ENCODE peak calls at places on chromosome 21, in eight cellular contexts. One of them, this sample, is unnamed.

GRCh38 chr21:33022828-33023573 is 2.7 kb upstream of the OLIG2 start:
- DNase-seq in lower leg skin: no peak
- DNase-seq in NB4: no peak
- DNase-seq in CD8-positive, alpha-beta T cell: no peak
- DNase-seq in astrocyte of the cerebellum: no peak
- DNase-seq in SK-N-SH: peak
- DNase-seq in fibroblast of lung: no peak
- DNase-seq in left ventricle myocardium inferior: no peak
- DNase-seq in this sample: peak

GRCh38 chr21:46413365-46413696 is 45.4 kb upstream of the DIP2A start:
- DNase-seq in lower leg skin: no peak
- DNase-seq in NB4: no peak
- DNase-seq in CD8-positive, alpha-beta T cell: no peak
- DNase-seq in astrocyte of the cerebellum: no peak
- DNase-seq in SK-N-SH: no peak
- DNase-seq in fibroblast of lung: no peak
- DNase-seq in left ventricle myocardium inferior: no peak
- DNase-seq in this sample: no peak

GRCh38 chr21:26966978-26967913 is at the start of gene ADAMTS5:
- DNase-seq in lower leg skin: peak
- DNase-seq in NB4: peak
- DNase-seq in CD8-positive, alpha-beta T cell: no peak
- DNase-seq in astrocyte of the cerebellum: no peak
- DNase-seq in SK-N-SH: peak
- DNase-seq in fibroblast of lung: peak
- DNase-seq in left ventricle myocardium inferior: peak
- DNase-seq in this sample: peak

GRCh38 chr21:37710555-37711293 is 205.5 kb downstream of the KCNJ6 start:
- DNase-seq in lower leg skin: no peak
- DNase-seq in NB4: no peak
- DNase-seq in CD8-positive, alpha-beta T cell: no peak
- DNase-seq in astrocyte of the cerebellum: no peak
- DNase-seq in SK-N-SH: peak
- DNase-seq in fibroblast of lung: no peak
- DNase-seq in left ventricle myocardium inferior: no peak
- DNase-seq in this sample: peak

GRCh38 chr21:42806489-42807140 is 72.7 kb downstream of the WDR4 start:
- DNase-seq in lower leg skin: no peak
- DNase-seq in NB4: no peak
- DNase-seq in CD8-positive, alpha-beta T cell: no peak
- DNase-seq in astrocyte of the cerebellum: no peak
- DNase-seq in SK-N-SH: no peak
- DNase-seq in fibroblast of lung: no peak
- DNase-seq in left ventricle myocardium inferior: no peak
- DNase-seq in this sample: no peak

GRCh38 chr21:29295066-29295650 is 3.6 kb upstream of the BACH1 start:
- DNase-seq in lower leg skin: no peak
- DNase-seq in NB4: no peak
- DNase-seq in CD8-positive, alpha-beta T cell: no peak
- DNase-seq in astrocyte of the cerebellum: no peak
- DNase-seq in SK-N-SH: no peak
- DNase-seq in fibroblast of lung: no peak
- DNase-seq in left ventricle myocardium inferior: no peak
- DNase-seq in this sample: no peak

GRCh38 chr21:31866077-31866511 is 6.7 kb upstream of the HUNK start:
- DNase-seq in lower leg skin: peak
- DNase-seq in NB4: peak
- DNase-seq in CD8-positive, alpha-beta T cell: peak
- DNase-seq in astrocyte of the cerebellum: peak
- DNase-seq in SK-N-SH: peak
- DNase-seq in fibroblast of lung: peak
- DNase-seq in left ventricle myocardium inferior: peak
- DNase-seq in this sample: peak

GRCh38 chr21:39406065-39406464 is 39.5 kb downstream of the LCA5L start:
- DNase-seq in lower leg skin: no peak
- DNase-seq in NB4: no peak
- DNase-seq in CD8-positive, alpha-beta T cell: no peak
- DNase-seq in astrocyte of the cerebellum: no peak
- DNase-seq in SK-N-SH: no peak
- DNase-seq in fibroblast of lung: no peak
- DNase-seq in left ventricle myocardium inferior: no peak
- DNase-seq in this sample: no peak

GRCh38 chr21:34020005-34020847 is 53.2 kb upstream of the MRPS6 start:
- DNase-seq in lower leg skin: no peak
- DNase-seq in NB4: peak
- DNase-seq in CD8-positive, alpha-beta T cell: no peak
- DNase-seq in astrocyte of the cerebellum: no peak
- DNase-seq in SK-N-SH: no peak
- DNase-seq in fibroblast of lung: peak
- DNase-seq in left ventricle myocardium inferior: no peak
- DNase-seq in this sample: no peak

DNA sequence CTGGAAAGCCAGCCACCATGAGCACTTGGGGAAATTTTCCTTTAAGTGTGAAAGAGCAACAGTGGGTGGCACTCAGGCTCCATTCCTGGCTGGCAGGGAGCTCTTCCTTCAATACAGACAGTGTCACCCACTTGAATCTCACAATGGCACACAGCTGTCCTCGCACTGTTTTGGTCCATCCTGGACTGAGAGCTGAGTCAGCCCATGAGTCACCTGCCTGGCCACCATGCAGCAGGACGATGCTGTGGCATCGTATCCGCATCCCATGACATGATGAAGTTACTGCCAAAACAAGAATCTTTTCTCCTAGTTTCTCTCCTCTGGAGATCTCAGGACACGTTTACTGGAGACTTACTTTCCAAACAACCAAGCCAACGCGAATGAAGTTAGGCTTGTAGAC is 6.0 kb downstream of the TMPRSS2 start:
- DNase-seq in lower leg skin: no peak
- DNase-seq in NB4: no peak
- DNase-seq in CD8-positive, alpha-beta T cell: no peak
- DNase-seq in astrocyte of the cerebellum: no peak
- DNase-seq in SK-N-SH: no peak
- DNase-seq in fibroblast of lung: peak
- DNase-seq in left ventricle myocardium inferior: no peak
- DNase-seq in this sample: no peak
- H3K4me3 ChIP-seq in lower leg skin: no peak
- H3K4me3 ChIP-seq in NB4: no peak
- H3K4me3 ChIP-seq in CD8-positive, alpha-beta T cell: no peak
- H3K4me3 ChIP-seq in astrocyte of the cerebellum: no peak
- H3K4me3 ChIP-seq in SK-N-SH: no peak
- H3K4me3 ChIP-seq in fibroblast of lung: no peak
- H3K4me3 ChIP-seq in left ventricle myocardium inferior: no peak
- H3K4me3 ChIP-seq in this sample: no peak

GRCh38 chr21:20874202-20874601 is 124.0 kb upstream of the NCAM2 start:
- DNase-seq in lower leg skin: no peak
- DNase-seq in NB4: no peak
- DNase-seq in CD8-positive, alpha-beta T cell: no peak
- DNase-seq in astrocyte of the cerebellum: no peak
- DNase-seq in SK-N-SH: no peak
- DNase-seq in fibroblast of lung: no peak
- DNase-seq in left ventricle myocardium inferior: no peak
- DNase-seq in this sample: no peak

GRCh38 chr21:20877976-20878375 is 120.2 kb upstream of the NCAM2 start:
- DNase-seq in lower leg skin: no peak
- DNase-seq in NB4: no peak
- DNase-seq in CD8-positive, alpha-beta T cell: no peak
- DNase-seq in astrocyte of the cerebellum: no peak
- DNase-seq in SK-N-SH: no peak
- DNase-seq in fibroblast of lung: no peak
- DNase-seq in left ventricle myocardium inferior: no peak
- DNase-seq in this sample: no peak

DNA sequence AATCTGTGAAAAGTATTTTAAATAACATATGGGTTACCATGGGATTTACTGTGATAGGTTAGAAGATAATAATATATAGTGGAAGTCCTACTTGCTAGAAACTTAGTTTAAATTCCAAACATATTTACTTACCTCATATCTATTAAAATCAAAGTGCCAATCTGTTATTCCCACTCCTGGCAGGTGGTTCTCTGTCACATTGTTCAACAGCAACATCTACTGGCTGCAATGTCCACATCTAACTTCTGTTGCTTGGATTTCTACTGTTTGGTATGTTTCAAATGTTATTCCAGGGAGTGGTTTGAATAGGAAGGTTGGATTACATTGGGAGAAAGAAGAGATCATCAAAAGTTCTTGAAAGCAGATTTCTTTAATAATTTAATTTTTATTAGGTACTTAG is 122.5 kb upstream of the NCAM2 start:
- DNase-seq in lower leg skin: no peak
- DNase-seq in NB4: no peak
- DNase-seq in CD8-positive, alpha-beta T cell: no peak
- DNase-seq in astrocyte of the cerebellum: no peak
- DNase-seq in SK-N-SH: no peak
- DNase-seq in fibroblast of lung: no peak
- DNase-seq in left ventricle myocardium inferior: no peak
- DNase-seq in this sample: no peak
- TF ChIP-seq CTCF in lower leg skin: no peak
- TF ChIP-seq CTCF in NB4: no peak
- TF ChIP-seq CTCF in CD8-positive, alpha-beta T cell: no peak
- TF ChIP-seq CTCF in astrocyte of the cerebellum: no peak
- TF ChIP-seq CTCF in SK-N-SH: no peak
- TF ChIP-seq CTCF in fibroblast of lung: no peak
- TF ChIP-seq CTCF in left ventricle myocardium inferior: no peak
- TF ChIP-seq CTCF in this sample: peak

GRCh38 chr21:16536661-16537359 is 807.0 kb downstream of the USP25 start:
- DNase-seq in lower leg skin: no peak
- DNase-seq in NB4: no peak
- DNase-seq in CD8-positive, alpha-beta T cell: no peak
- DNase-seq in astrocyte of the cerebellum: peak
- DNase-seq in SK-N-SH: no peak
- DNase-seq in fibroblast of lung: peak
- DNase-seq in left ventricle myocardium inferior: no peak
- DNase-seq in this sample: peak
- H3K4me3 ChIP-seq in lower leg skin: peak
- H3K4me3 ChIP-seq in NB4: no peak
- H3K4me3 ChIP-seq in CD8-positive, alpha-beta T cell: no peak
- H3K4me3 ChIP-seq in astrocyte of the cerebellum: peak
- H3K4me3 ChIP-seq in SK-N-SH: peak
- H3K4me3 ChIP-seq in fibroblast of lung: peak
- H3K4me3 ChIP-seq in left ventricle myocardium inferior: peak
- H3K4me3 ChIP-seq in this sample: peak

GRCh38 chr21:41631564-41632461 is 123.9 kb upstream of the TMPRSS2 start:
- DNase-seq in lower leg skin: peak
- DNase-seq in NB4: no peak
- DNase-seq in CD8-positive, alpha-beta T cell: no peak
- DNase-seq in astrocyte of the cerebellum: no peak
- DNase-seq in SK-N-SH: no peak
- DNase-seq in fibroblast of lung: peak
- DNase-seq in left ventricle myocardium inferior: no peak
- DNase-seq in this sample: peak
- TF ChIP-seq CTCF in lower leg skin: no peak
- TF ChIP-seq CTCF in NB4: no peak
- TF ChIP-seq CTCF in CD8-positive, alpha-beta T cell: no peak
- TF ChIP-seq CTCF in astrocyte of the cerebellum: no peak
- TF ChIP-seq CTCF in SK-N-SH: no peak
- TF ChIP-seq CTCF in fibroblast of lung: no peak
- TF ChIP-seq CTCF in left ventricle myocardium inferior: no peak
- TF ChIP-seq CTCF in this sample: no peak

GRCh38 chr21:41233913-41234312 is 66.0 kb downstream of the BACE2 start:
- DNase-seq in lower leg skin: no peak
- DNase-seq in NB4: no peak
- DNase-seq in CD8-positive, alpha-beta T cell: no peak
- DNase-seq in astrocyte of the cerebellum: no peak
- DNase-seq in SK-N-SH: no peak
- DNase-seq in fibroblast of lung: no peak
- DNase-seq in left ventricle myocardium inferior: no peak
- DNase-seq in this sample: no peak

GRCh38 chr21:41236361-41236973 is 68.5 kb downstream of the BACE2 start:
- DNase-seq in lower leg skin: no peak
- DNase-seq in NB4: no peak
- DNase-seq in CD8-positive, alpha-beta T cell: no peak
- DNase-seq in astrocyte of the cerebellum: no peak
- DNase-seq in SK-N-SH: no peak
- DNase-seq in fibroblast of lung: no peak
- DNase-seq in left ventricle myocardium inferior: no peak
- DNase-seq in this sample: no peak

GRCh38 chr21:41232055-41232454 is 64.1 kb downstream of the BACE2 start:
- DNase-seq in lower leg skin: no peak
- DNase-seq in NB4: peak
- DNase-seq in CD8-positive, alpha-beta T cell: no peak
- DNase-seq in astrocyte of the cerebellum: no peak
- DNase-seq in SK-N-SH: no peak
- DNase-seq in fibroblast of lung: no peak
- DNase-seq in left ventricle myocardium inferior: no peak
- DNase-seq in this sample: no peak

GRCh38 chr21:41235214-41235613 is 67.3 kb downstream of the BACE2 start:
- DNase-seq in lower leg skin: no peak
- DNase-seq in NB4: no peak
- DNase-seq in CD8-positive, alpha-beta T cell: no peak
- DNase-seq in astrocyte of the cerebellum: no peak
- DNase-seq in SK-N-SH: no peak
- DNase-seq in fibroblast of lung: no peak
- DNase-seq in left ventricle myocardium inferior: no peak
- DNase-seq in this sample: no peak

DNA sequence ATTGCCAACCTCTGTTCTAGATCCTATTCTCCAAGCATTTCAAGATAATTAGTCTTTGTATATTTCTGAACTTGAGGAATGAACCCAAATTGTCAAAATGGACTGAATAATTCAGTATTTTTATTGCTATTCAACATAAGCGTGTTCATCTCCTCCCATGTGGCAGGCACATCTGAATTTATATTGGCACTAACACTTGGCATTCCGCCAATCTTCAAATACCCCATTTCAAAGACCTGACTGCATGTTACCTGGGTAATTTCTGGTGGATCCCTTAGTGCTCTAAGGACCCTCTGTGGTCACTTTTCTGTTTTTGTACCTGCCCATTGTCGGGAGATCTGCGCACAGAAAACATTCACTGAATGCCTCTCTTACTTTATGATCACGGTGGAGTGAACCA is 66.6 kb downstream of the BACE2 start:
- DNase-seq in lower leg skin: no peak
- DNase-seq in NB4: no peak
- DNase-seq in CD8-positive, alpha-beta T cell: no peak
- DNase-seq in astrocyte of the cerebellum: no peak
- DNase-seq in SK-N-SH: no peak
- DNase-seq in fibroblast of lung: no peak
- DNase-seq in left ventricle myocardium inferior: no peak
- DNase-seq in this sample: no peak
- H3K4me3 ChIP-seq in lower leg skin: no peak
- H3K4me3 ChIP-seq in NB4: no peak
- H3K4me3 ChIP-seq in CD8-positive, alpha-beta T cell: no peak
- H3K4me3 ChIP-seq in astrocyte of the cerebellum: no peak
- H3K4me3 ChIP-seq in SK-N-SH: no peak
- H3K4me3 ChIP-seq in fibroblast of lung: no peak
- H3K4me3 ChIP-seq in left ventricle myocardium inferior: no peak
- H3K4me3 ChIP-seq in this sample: no peak